ENCODE peak calls at places on chromosomes 16 and 17, in five cellular contexts. Y, G, X, L and A are unnamed samples. For H3K9me3, the result is how much of the 10 kb centered on the place peaks cover.

GRCh38 chr17:45676695-45677094 is 107.4 kb upstream of the CRHR1 start:
- DNase-seq in Y (no peak), G (no peak), X (no peak), L (no peak), A (no peak)

GRCh38 chr16:51049276-51049675 is 101.8 kb downstream of the SALL1 start:
- DNase-seq in Y (no peak), G (no peak), X (no peak), L (no peak), A (no peak)

GRCh38 chr16:27980076-27980775 is 83.3 kb downstream of the GSG1L start:
- DNase-seq in Y (no peak), G (no peak), X (no peak), L (no peak), A (no peak)

GRCh38 chr17:59361916-59362810 is 30.7 kb downstream of the YPEL2 start:
- DNase-seq in Y (no peak), G (no peak), X (no peak), L (no peak), A (no peak)

GRCh38 chr17:64269687-64270649 is 6.9 kb upstream of the TEX2 start:
- DNase-seq in Y (no peak), G (no peak), X (no peak), L (no peak), A (no peak)

GRCh38 chr16:88773812-88774291 is 11.2 kb downstream of the PIEZO1 start:
- DNase-seq in Y (no peak), G (peak), X (peak), L (peak), A (peak)

GRCh38 chr17:79819534-79820276 is 19.5 kb downstream of the CBX4 start:
- DNase-seq in Y (no peak), G (no peak), X (no peak), L (no peak), A (no peak)

GRCh38 chr16:1026057-1026783 is 44.6 kb downstream of the SOX8 start:
- DNase-seq in Y (no peak), G (no peak), X (no peak), L (no peak), A (no peak)

GRCh38 chr17:57541472-57542394 is 203.4 kb downstream of the CCDC182 start:
- DNase-seq in Y (no peak), G (no peak), X (peak), L (peak), A (peak)

GRCh38 chr16:7431723-7432122 is 99.1 kb downstream of the RBFOX1 start:
- DNase-seq in Y (no peak), G (no peak), X (no peak), L (no peak), A (no peak)

GRCh38 chr17:13118311-13118710 is 100.5 kb upstream of the ELAC2 start:
- DNase-seq in Y (no peak), G (no peak), X (no peak), L (no peak), A (no peak)
- H3K9me3 ChIP-seq in Y (under half), G (under half), X (under half), L (under half), A (under half)

DNA sequence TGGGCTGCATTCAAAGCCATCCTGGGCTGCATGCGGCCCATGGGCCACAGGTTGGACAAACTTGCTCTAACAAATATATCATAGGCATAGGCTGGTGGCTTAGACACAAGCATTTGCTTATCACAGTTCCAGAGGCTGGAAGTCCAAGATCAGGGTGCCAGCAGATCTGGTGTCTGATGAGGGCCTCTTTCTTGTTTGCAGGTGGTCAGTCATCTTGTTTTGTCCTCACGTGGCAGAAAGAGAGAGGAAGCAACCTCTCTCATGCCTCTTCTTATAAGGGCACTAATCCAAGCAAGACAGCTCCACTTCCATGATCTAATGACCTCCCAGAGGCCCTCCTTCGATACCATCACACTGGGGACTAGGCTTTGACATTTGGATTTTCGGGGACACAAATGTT is 238.7 kb upstream of the TNRC6C start:
- DNase-seq in Y (no peak), G (no peak), X (no peak), L (no peak), A (no peak)
- H3K9me3 ChIP-seq in Y (under half), G (under half), X (under half), L (under half), A (under half)

DNA sequence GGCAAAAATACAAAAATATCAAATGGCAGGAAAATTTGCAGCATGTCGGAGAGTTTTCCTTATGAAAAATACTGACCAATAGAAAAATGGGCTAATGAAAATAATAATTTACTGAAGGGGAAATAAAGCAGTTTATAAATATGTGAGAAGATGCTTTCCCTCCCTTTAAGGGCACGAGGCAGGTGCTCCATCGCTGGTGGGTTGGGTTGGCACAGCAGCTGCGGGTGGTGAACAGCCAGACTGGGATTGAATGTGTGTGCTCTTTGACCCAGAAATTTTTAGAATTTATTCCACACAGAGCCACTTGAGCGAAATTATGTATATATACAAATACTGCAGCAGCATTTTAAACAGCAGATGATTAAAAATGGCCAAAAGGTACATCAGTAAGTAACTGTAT is 109.1 kb upstream of the ZNF750 start:
- DNase-seq in Y (no peak), G (no peak), X (no peak), L (no peak), A (peak)
- H3K9me3 ChIP-seq in Y (under half), G (under half), X (under half), L (under half), A (under half)

GRCh38 chr16:3295209-3295608 is 10.0 kb downstream of the TIGD7 start:
- DNase-seq in Y (no peak), G (no peak), X (no peak), L (no peak), A (peak)
- H3K9me3 ChIP-seq in Y (under half), G (half or more), X (half or more), L (under half), A (under half)